ENCODE peak calls at places on chromosomes 13 and 19, in four cellular contexts. U is SJCRH30; M is stimulated activated CD4-positive, alpha-beta T cell treated with anti-CD3 and anti-CD28 coated beads, Interleukin-1b, Interleukin-23, amount 100 ng/mL, for 24 hours; K is tibial artery. C is an unnamed sample.

GRCh38 chr19:14774373-14774772 is 4.0 kb downstream of the ADGRE2 start:
- DNase-seq in M (no peak), U (no peak), K (no peak), C (no peak)

GRCh38 chr19:50204081-50204428 is 633 bp downstream of the MYH14 start:
- DNase-seq in U (no peak), K (no peak), M (no peak), C (no peak)

GRCh38 chr13:88622362-88622973 is 951.3 kb downstream of the SLITRK5 start:
- DNase-seq in M (no peak), U (no peak), K (no peak), C (no peak)

GRCh38 chr13:89066868-89067466 is 1395.8 kb downstream of the SLITRK5 start:
- DNase-seq in U (peak), M (peak), K (no peak), C (peak)

GRCh38 chr19:52923782-52924593 is 760 bp upstream of the ZNF888 start:
- DNase-seq in K (peak), U (peak), M (no peak), C (no peak)

GRCh38 chr13:92510416-92510815 is 716.2 kb upstream of the GPC6 start:
- DNase-seq in U (peak), K (no peak), M (no peak), C (no peak)

GRCh38 chr13:59770451-59770850 is 393.3 kb downstream of the DIAPH3 start:
- DNase-seq in U (no peak), K (no peak), M (no peak), C (no peak)

GRCh38 chr13:112225429-112226090 is 150.6 kb upstream of the SPACA7 start:
- DNase-seq in M (no peak), K (peak), U (no peak), C (no peak)

GRCh38 chr19:46319620-46320019 is 22.8 kb downstream of the HIF3A start:
- DNase-seq in U (no peak), M (no peak), K (peak), C (no peak)

GRCh38 chr13:21365574-21365973 is 93.5 kb downstream of the ZDHHC20 start:
- DNase-seq in U (no peak), K (no peak), M (no peak), C (no peak)

GRCh38 chr19:14166448-14166847 is 30.1 kb upstream of the ASF1B start:
- DNase-seq in M (no peak), U (no peak), K (no peak), C (no peak)

GRCh38 chr19:40735003-40735771 is 15.1 kb downstream of the ACTMAP start:
- DNase-seq in M (no peak), U (no peak), K (no peak), C (no peak)

GRCh38 chr13:76330756-76331155 is 555.4 kb downstream of the KCTD12 start:
- DNase-seq in M (no peak), U (no peak), K (no peak), C (no peak)

GRCh38 chr13:113001251-113002140 is 32.5 kb downstream of the MCF2L start:
- DNase-seq in M (no peak), U (peak), K (no peak), C (no peak)